ENCODE peak calls at places on chromosome 1, in four cellular contexts. L is NCI-H1694 treated with DMSO at 0.1 percent for 48 hours, T is coronary artery, R is HTR-8/SVneo. H is an unnamed sample.

GRCh38 chr1:165134431-165134830 is 222.1 kb downstream of the LMX1A start:
- DNase-seq in T (no peak), R (no peak), L (no peak), H (no peak)

GRCh38 chr1:17189632-17190525 is 15.0 kb upstream of the PADI1 start:
- DNase-seq in R (peak), L (no peak), T (peak), H (peak)

GRCh38 chr1:212295579-212295978 is 10.4 kb downstream of the PPP2R5A start:
- DNase-seq in L (no peak), R (no peak), T (no peak), H (no peak)

GRCh38 chr1:54663723-54664122 is 22.1 kb downstream of the MROH7 start:
- DNase-seq in R (no peak), T (no peak), L (no peak), H (no peak)

GRCh38 chr1:113210248-113210647 is 137.2 kb downstream of the LRIG2 start:
- DNase-seq in L (no peak), T (no peak), R (no peak), H (no peak)

GRCh38 chr1:203551550-203551949 is 57.6 kb downstream of the OPTC start:
- DNase-seq in L (no peak), T (no peak), R (no peak), H (no peak)

GRCh38 chr1:108048311-108049082 is 83.5 kb upstream of the VAV3 start:
- DNase-seq in T (no peak), L (no peak), R (no peak), H (no peak)

GRCh38 chr1:14067686-14068085 is 367.7 kb downstream of the PRDM2 start:
- DNase-seq in L (no peak), R (no peak), T (no peak), H (no peak)

H was measured in mesenteric fat pad.